ENCODE peak calls at places on chromosomes 11 and 22, in four cellular contexts. M, A, D and Z are unnamed samples. For H3K4me1, the result is how much of the 10 kb centered on the place peaks cover.

GRCh38 chr22:23245045-23245798 is 64.9 kb downstream of the BCR start:
- DNase-seq in M (no peak), A (no peak), D (peak), Z (no peak)

GRCh38 chr11:89495951-89496350 is 4.8 kb upstream of the NOX4 start:
- DNase-seq in M (no peak), D (peak), A (no peak), Z (peak)

GRCh38 chr11:5225480-5225871 is 1.4 kb downstream of the HBB start:
- DNase-seq in M (no peak), A (no peak), D (no peak), Z (no peak)

GRCh38 chr22:31754813-31755212 is 994 bp downstream of the DEPDC5 start:
- DNase-seq in M (no peak), D (no peak), A (no peak), Z (no peak)

GRCh38 chr11:108803781-108804180 is 138.9 kb downstream of the DDX10 start:
- DNase-seq in A (no peak), M (no peak), D (peak), Z (no peak)

GRCh38 chr11:106424111-106424510 is 346.6 kb downstream of the AASDHPPT start:
- DNase-seq in A (no peak), D (peak), M (no peak), Z (no peak)

GRCh38 chr22:24894998-24895397 is 51.5 kb downstream of the LHFPL7 start:
- DNase-seq in A (peak), M (peak), D (peak), Z (peak)

GRCh38 chr11:62124186-62125113 is 639 bp downstream of the INCENP start:
- DNase-seq in D (peak), M (peak), A (no peak), Z (no peak)

GRCh38 chr22:46684706-46685105 is 53.3 kb downstream of the CERK start:
- DNase-seq in M (peak), A (no peak), D (no peak), Z (no peak)

GRCh38 chr11:70059971-70060370 is 18.1 kb upstream of the ANO1 start:
- DNase-seq in D (no peak), M (no peak), A (no peak), Z (peak)

GRCh38 chr22:24407278-24407665 is 20.1 kb upstream of the ADORA2A start:
- DNase-seq in D (no peak), A (no peak), M (no peak), Z (no peak)

GRCh38 chr11:81579339-81579738 is 1154.3 kb downstream of the FAM181B start:
- DNase-seq in A (no peak), M (no peak), D (no peak), Z (no peak)
- TF ChIP-seq CTCF in A (no peak), M (no peak), D (no peak), Z (no peak)

DNA sequence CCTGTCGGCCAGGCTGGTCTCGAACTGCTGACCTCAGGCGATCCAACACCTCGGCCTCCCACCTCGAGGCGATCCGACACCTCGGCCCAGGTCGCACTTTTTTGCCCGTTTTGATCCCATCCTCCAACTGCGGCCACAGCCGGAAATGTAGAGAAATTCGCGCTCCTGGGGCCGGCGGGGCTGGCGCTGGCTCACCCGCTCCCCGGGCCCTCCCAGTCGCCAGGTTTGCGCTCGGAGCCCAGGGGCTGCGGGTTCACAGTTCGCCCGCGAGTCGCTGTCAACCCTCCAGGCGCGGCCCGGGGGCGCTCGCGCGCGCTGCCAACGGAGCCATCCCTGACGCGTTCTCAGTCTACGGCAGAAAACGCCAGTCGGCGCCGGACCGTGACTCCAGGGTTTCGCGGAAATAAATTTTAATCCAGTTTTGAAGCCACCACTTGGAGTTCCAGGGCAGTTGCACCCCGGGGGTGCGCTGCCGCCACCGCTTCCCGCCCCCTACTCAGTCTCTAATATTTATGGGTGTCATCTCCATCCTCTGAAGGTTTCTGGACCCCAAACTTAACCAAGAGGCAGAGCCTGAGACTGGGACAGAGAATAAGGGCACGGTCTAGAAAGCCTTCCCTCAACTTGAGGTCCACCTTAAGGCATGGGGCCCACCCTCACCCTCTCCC is 1.5 kb upstream of the KLHDC7B start:
- DNase-seq in A (no peak), D (peak), M (peak), Z (peak)
- H3K4me1 ChIP-seq in A (under half), D (under half), M (under half), Z (under half)

DNA sequence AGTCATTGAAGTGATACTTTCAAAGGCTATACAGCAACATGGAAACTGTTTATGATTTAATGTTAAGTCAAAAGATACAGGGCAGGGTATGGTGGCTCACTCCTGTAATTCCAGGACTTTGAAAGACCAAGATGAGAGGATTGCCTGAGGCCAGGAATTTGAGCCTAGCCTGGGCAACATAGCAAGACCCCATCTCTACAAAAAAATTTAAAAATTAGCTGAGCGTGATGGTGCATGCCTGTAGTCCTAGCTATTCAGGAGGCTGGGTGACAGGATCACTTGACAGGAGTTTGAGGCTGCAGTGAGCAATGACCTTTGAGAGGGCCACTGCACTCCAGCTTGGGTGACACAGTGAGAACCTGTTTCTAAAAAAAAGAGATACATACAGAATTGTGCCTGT is 39.3 kb upstream of the ZBED5 start:
- DNase-seq in M (no peak), D (no peak), A (no peak), Z (no peak)
- H3K27ac ChIP-seq in M (no peak), D (no peak), A (no peak), Z (no peak)

DNA sequence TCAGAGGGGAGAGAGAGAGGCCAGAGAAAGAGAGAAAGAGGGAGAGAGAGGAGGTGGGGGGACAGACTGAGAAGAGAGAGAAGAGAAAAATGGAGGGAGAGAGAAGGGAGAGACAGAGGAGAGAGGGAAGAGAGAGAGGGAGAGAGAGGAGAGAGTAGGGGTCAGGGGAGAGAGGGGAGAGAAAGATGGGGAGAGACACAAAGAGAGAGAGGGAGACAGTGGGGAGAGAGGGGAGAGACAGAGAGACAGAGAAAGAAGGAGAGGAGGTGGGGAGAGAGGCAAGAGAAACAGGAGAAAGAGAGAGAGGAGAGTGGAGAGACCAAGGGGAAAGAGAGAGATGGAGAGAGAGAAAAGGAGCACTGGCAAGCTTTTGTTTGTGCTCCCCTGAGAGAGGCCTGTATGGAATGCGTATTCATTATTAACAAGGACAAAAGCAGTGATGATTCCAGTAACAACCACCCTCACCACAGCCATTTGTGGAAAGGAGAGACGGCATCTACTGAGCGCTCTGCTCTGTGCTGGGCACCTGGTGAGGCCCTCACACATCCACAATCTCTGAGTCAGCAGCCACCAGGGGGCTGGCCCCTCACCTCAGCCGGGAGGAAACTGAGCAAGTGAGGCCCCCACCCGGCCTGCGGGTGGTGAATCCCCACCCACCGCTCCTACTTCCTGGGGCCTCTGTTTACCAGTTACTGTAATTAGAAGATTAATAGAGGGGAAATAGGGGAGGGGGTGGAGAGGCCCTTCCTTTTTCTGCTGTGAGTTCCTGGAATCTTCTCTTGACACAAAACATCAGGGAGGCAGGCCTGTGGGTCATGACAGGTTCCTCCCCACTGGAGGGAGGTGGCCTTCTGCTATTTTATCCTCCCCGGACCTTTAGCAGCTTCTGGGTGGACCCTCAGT is 14.7 kb upstream of the MIAT start:
- DNase-seq in M (peak), D (peak), A (no peak), Z (no peak)
- TF ChIP-seq CTCF in M (no peak), D (no peak), A (no peak), Z (no peak)

GRCh38 chr11:120125005-120125404 is 12.9 kb downstream of the TRIM29 start:
- DNase-seq in M (peak), A (peak), D (peak), Z (no peak)
- H3K4me1 ChIP-seq in M (under half), A (under half), D (under half), Z (under half)